ENCODE peak calls at places on chromosomes 5 and 9, in nine cellular contexts. One of them, this sample, is unnamed.

GRCh38 chr9:109916316-109916715 is 136.3 kb downstream of the PALM2AKAP2 start:
- DNase-seq in pancreas: no peak
- DNase-seq in foreskin fibroblast: no peak
- DNase-seq in heart left ventricle: no peak
- DNase-seq in lower lobe of right lung: no peak
- DNase-seq in neuronal stem cell: no peak
- DNase-seq in H7: no peak
- DNase-seq in dorsolateral prefrontal cortex: no peak
- DNase-seq in aorta: no peak
- DNase-seq in this sample: no peak

GRCh38 chr9:33843312-33843950 is 26.5 kb downstream of the UBE2R2 start:
- DNase-seq in pancreas: peak
- DNase-seq in foreskin fibroblast: no peak
- DNase-seq in heart left ventricle: no peak
- DNase-seq in lower lobe of right lung: peak
- DNase-seq in neuronal stem cell: no peak
- DNase-seq in H7: no peak
- DNase-seq in dorsolateral prefrontal cortex: no peak
- DNase-seq in aorta: no peak
- DNase-seq in this sample: no peak

GRCh38 chr5:54895816-54896341 is 89.5 kb downstream of the ESM1 start:
- DNase-seq in pancreas: no peak
- DNase-seq in foreskin fibroblast: peak
- DNase-seq in heart left ventricle: no peak
- DNase-seq in lower lobe of right lung: no peak
- DNase-seq in neuronal stem cell: peak
- DNase-seq in H7: peak
- DNase-seq in dorsolateral prefrontal cortex: peak
- DNase-seq in aorta: no peak
- DNase-seq in this sample: peak

GRCh38 chr9:17342696-17343095 is 207.9 kb downstream of the CNTLN start:
- DNase-seq in pancreas: no peak
- DNase-seq in foreskin fibroblast: no peak
- DNase-seq in heart left ventricle: no peak
- DNase-seq in lower lobe of right lung: no peak
- DNase-seq in neuronal stem cell: peak
- DNase-seq in H7: no peak
- DNase-seq in dorsolateral prefrontal cortex: no peak
- DNase-seq in aorta: no peak
- DNase-seq in this sample: no peak

GRCh38 chr9:801399-802071 is 40.0 kb upstream of the DMRT1 start:
- DNase-seq in pancreas: no peak
- DNase-seq in foreskin fibroblast: peak
- DNase-seq in heart left ventricle: no peak
- DNase-seq in lower lobe of right lung: no peak
- DNase-seq in neuronal stem cell: no peak
- DNase-seq in H7: no peak
- DNase-seq in dorsolateral prefrontal cortex: no peak
- DNase-seq in aorta: no peak
- DNase-seq in this sample: peak

GRCh38 chr5:178284095-178284675 is 51.6 kb upstream of the PHYKPL start:
- DNase-seq in pancreas: no peak
- DNase-seq in foreskin fibroblast: peak
- DNase-seq in heart left ventricle: no peak
- DNase-seq in lower lobe of right lung: no peak
- DNase-seq in neuronal stem cell: no peak
- DNase-seq in H7: peak
- DNase-seq in dorsolateral prefrontal cortex: no peak
- DNase-seq in aorta: no peak
- DNase-seq in this sample: no peak

GRCh38 chr5:45038366-45038987 is 229.7 kb downstream of the MRPS30 start:
- DNase-seq in pancreas: no peak
- DNase-seq in foreskin fibroblast: no peak
- DNase-seq in heart left ventricle: no peak
- DNase-seq in lower lobe of right lung: no peak
- DNase-seq in neuronal stem cell: peak
- DNase-seq in H7: peak
- DNase-seq in dorsolateral prefrontal cortex: no peak
- DNase-seq in aorta: no peak
- DNase-seq in this sample: no peak

GRCh38 chr5:54309237-54309636 is 1.1 kb downstream of the ARL15 start:
- DNase-seq in pancreas: no peak
- DNase-seq in foreskin fibroblast: peak
- DNase-seq in heart left ventricle: no peak
- DNase-seq in lower lobe of right lung: no peak
- DNase-seq in neuronal stem cell: no peak
- DNase-seq in H7: no peak
- DNase-seq in dorsolateral prefrontal cortex: no peak
- DNase-seq in aorta: no peak
- DNase-seq in this sample: no peak

GRCh38 chr5:83474986-83475385 is 3.4 kb downstream of the VCAN start:
- DNase-seq in pancreas: no peak
- DNase-seq in foreskin fibroblast: no peak
- DNase-seq in heart left ventricle: no peak
- DNase-seq in lower lobe of right lung: no peak
- DNase-seq in neuronal stem cell: peak
- DNase-seq in H7: peak
- DNase-seq in dorsolateral prefrontal cortex: no peak
- DNase-seq in aorta: no peak
- DNase-seq in this sample: no peak

GRCh38 chr5:107806271-107806670 is 135.5 kb upstream of the EFNA5 start:
- DNase-seq in pancreas: no peak
- DNase-seq in foreskin fibroblast: no peak
- DNase-seq in heart left ventricle: no peak
- DNase-seq in lower lobe of right lung: no peak
- DNase-seq in neuronal stem cell: no peak
- DNase-seq in H7: no peak
- DNase-seq in dorsolateral prefrontal cortex: no peak
- DNase-seq in aorta: no peak
- DNase-seq in this sample: no peak

GRCh38 chr9:134738869-134739659 is 97.5 kb downstream of the COL5A1 start:
- DNase-seq in pancreas: peak
- DNase-seq in foreskin fibroblast: peak
- DNase-seq in heart left ventricle: peak
- DNase-seq in lower lobe of right lung: peak
- DNase-seq in neuronal stem cell: peak
- DNase-seq in H7: peak
- DNase-seq in dorsolateral prefrontal cortex: peak
- DNase-seq in aorta: peak
- DNase-seq in this sample: peak

GRCh38 chr5:540215-541147 is 16.2 kb upstream of the SLC9A3 start:
- DNase-seq in pancreas: peak
- DNase-seq in foreskin fibroblast: peak
- DNase-seq in heart left ventricle: no peak
- DNase-seq in lower lobe of right lung: peak
- DNase-seq in neuronal stem cell: no peak
- DNase-seq in H7: no peak
- DNase-seq in dorsolateral prefrontal cortex: no peak
- DNase-seq in aorta: peak
- DNase-seq in this sample: no peak

GRCh38 chr9:96150324-96151023 is 151.5 kb downstream of the HSD17B3 start:
- DNase-seq in pancreas: no peak
- DNase-seq in foreskin fibroblast: no peak
- DNase-seq in heart left ventricle: no peak
- DNase-seq in lower lobe of right lung: no peak
- DNase-seq in neuronal stem cell: no peak
- DNase-seq in H7: no peak
- DNase-seq in dorsolateral prefrontal cortex: no peak
- DNase-seq in aorta: peak
- DNase-seq in this sample: no peak

GRCh38 chr5:96065577-96066385 is 104.1 kb upstream of the ELL2 start:
- DNase-seq in pancreas: no peak
- DNase-seq in foreskin fibroblast: no peak
- DNase-seq in heart left ventricle: no peak
- DNase-seq in lower lobe of right lung: no peak
- DNase-seq in neuronal stem cell: peak
- DNase-seq in H7: no peak
- DNase-seq in dorsolateral prefrontal cortex: no peak
- DNase-seq in aorta: no peak
- DNase-seq in this sample: no peak
- H3K4me3 ChIP-seq in pancreas: no peak
- H3K4me3 ChIP-seq in foreskin fibroblast: no peak
- H3K4me3 ChIP-seq in heart left ventricle: no peak
- H3K4me3 ChIP-seq in lower lobe of right lung: no peak
- H3K4me3 ChIP-seq in neuronal stem cell: no peak
- H3K4me3 ChIP-seq in H7: no peak
- H3K4me3 ChIP-seq in dorsolateral prefrontal cortex: no peak
- H3K4me3 ChIP-seq in aorta: no peak
- H3K4me3 ChIP-seq in this sample: no peak

DNA sequence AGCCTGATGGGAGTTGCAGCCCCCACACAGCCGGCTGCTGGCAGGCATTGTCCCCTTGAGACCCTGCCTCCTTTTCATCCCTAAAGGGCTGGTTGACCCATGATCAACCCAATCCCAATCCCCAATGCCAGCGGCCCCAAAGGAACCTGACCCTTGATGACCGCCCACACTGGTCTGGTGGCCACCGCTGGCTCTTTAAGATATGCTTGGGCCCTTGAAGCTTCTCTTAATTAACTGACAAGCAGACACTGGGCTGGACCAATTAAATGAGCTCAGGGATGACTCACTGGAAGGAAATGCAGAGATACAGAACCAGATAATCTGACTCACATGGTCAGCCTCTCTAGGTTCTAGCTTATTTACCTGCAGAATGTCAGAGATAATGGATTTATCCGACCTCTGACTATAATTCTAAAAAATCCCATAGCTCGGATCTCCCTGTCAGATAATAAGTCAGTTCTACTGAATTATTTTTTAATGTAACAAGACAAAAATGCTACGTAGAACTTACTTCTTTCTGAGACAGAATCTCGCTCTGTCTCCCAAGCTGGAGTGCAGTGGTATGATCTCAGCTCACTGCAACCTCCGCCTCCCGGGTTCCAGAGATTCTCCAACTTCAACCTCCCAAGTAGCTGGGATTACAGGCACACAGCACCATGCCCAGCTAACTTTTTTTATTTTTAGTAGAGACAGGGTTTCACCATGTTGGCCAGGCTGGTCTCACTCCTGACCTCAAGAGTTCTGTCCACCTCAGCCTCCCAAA is 11.1 kb upstream of the MLANA start:
- DNase-seq in pancreas: no peak
- DNase-seq in foreskin fibroblast: peak
- DNase-seq in heart left ventricle: no peak
- DNase-seq in lower lobe of right lung: no peak
- DNase-seq in neuronal stem cell: no peak
- DNase-seq in H7: no peak
- DNase-seq in dorsolateral prefrontal cortex: no peak
- DNase-seq in aorta: no peak
- DNase-seq in this sample: no peak
- H3K4me3 ChIP-seq in pancreas: no peak
- H3K4me3 ChIP-seq in foreskin fibroblast: no peak
- H3K4me3 ChIP-seq in heart left ventricle: no peak
- H3K4me3 ChIP-seq in lower lobe of right lung: no peak
- H3K4me3 ChIP-seq in neuronal stem cell: no peak
- H3K4me3 ChIP-seq in H7: no peak
- H3K4me3 ChIP-seq in dorsolateral prefrontal cortex: no peak
- H3K4me3 ChIP-seq in aorta: no peak
- H3K4me3 ChIP-seq in this sample: no peak

GRCh38 chr5:72624641-72625236 is 117.5 kb upstream of the ZNF366 start:
- DNase-seq in pancreas: no peak
- DNase-seq in foreskin fibroblast: peak
- DNase-seq in heart left ventricle: no peak
- DNase-seq in lower lobe of right lung: no peak
- DNase-seq in neuronal stem cell: no peak
- DNase-seq in H7: no peak
- DNase-seq in dorsolateral prefrontal cortex: peak
- DNase-seq in aorta: no peak
- DNase-seq in this sample: peak

GRCh38 chr5:72622152-72622760 is 115.0 kb upstream of the ZNF366 start:
- DNase-seq in pancreas: no peak
- DNase-seq in foreskin fibroblast: no peak
- DNase-seq in heart left ventricle: no peak
- DNase-seq in lower lobe of right lung: no peak
- DNase-seq in neuronal stem cell: no peak
- DNase-seq in H7: no peak
- DNase-seq in dorsolateral prefrontal cortex: no peak
- DNase-seq in aorta: no peak
- DNase-seq in this sample: no peak

GRCh38 chr5:72621576-72621975 is 114.4 kb upstream of the ZNF366 start:
- DNase-seq in pancreas: no peak
- DNase-seq in foreskin fibroblast: no peak
- DNase-seq in heart left ventricle: no peak
- DNase-seq in lower lobe of right lung: no peak
- DNase-seq in neuronal stem cell: no peak
- DNase-seq in H7: no peak
- DNase-seq in dorsolateral prefrontal cortex: no peak
- DNase-seq in aorta: no peak
- DNase-seq in this sample: no peak

GRCh38 chr5:72625369-72625768 is 118.2 kb upstream of the ZNF366 start:
- DNase-seq in pancreas: no peak
- DNase-seq in foreskin fibroblast: no peak
- DNase-seq in heart left ventricle: no peak
- DNase-seq in lower lobe of right lung: no peak
- DNase-seq in neuronal stem cell: no peak
- DNase-seq in H7: no peak
- DNase-seq in dorsolateral prefrontal cortex: no peak
- DNase-seq in aorta: no peak
- DNase-seq in this sample: no peak

DNA sequence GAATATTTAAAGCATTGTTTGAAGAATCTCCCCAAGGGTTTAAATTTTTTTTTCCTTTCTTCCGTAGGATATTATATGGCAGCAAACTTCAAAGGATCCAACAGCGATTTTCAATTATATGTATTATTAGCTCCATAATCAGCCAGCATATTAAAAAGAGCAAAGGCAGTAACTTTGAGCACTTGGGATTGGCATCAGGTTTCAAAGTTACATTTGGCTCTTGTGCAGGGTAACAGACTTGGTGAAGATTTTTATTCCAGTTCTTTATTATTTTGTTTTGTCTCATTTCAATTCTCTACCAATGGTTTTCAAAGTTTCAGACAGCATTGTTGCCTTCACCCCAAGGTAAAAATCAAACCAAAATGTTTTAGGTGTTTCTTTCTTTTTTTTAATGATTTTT is 116.7 kb upstream of the ZNF366 start:
- DNase-seq in pancreas: no peak
- DNase-seq in foreskin fibroblast: peak
- DNase-seq in heart left ventricle: no peak
- DNase-seq in lower lobe of right lung: no peak
- DNase-seq in neuronal stem cell: no peak
- DNase-seq in H7: no peak
- DNase-seq in dorsolateral prefrontal cortex: no peak
- DNase-seq in aorta: no peak
- DNase-seq in this sample: no peak
- H3K4me3 ChIP-seq in pancreas: no peak
- H3K4me3 ChIP-seq in foreskin fibroblast: no peak
- H3K4me3 ChIP-seq in heart left ventricle: no peak
- H3K4me3 ChIP-seq in lower lobe of right lung: no peak
- H3K4me3 ChIP-seq in neuronal stem cell: no peak
- H3K4me3 ChIP-seq in H7: no peak
- H3K4me3 ChIP-seq in dorsolateral prefrontal cortex: no peak
- H3K4me3 ChIP-seq in aorta: no peak
- H3K4me3 ChIP-seq in this sample: no peak

DNA sequence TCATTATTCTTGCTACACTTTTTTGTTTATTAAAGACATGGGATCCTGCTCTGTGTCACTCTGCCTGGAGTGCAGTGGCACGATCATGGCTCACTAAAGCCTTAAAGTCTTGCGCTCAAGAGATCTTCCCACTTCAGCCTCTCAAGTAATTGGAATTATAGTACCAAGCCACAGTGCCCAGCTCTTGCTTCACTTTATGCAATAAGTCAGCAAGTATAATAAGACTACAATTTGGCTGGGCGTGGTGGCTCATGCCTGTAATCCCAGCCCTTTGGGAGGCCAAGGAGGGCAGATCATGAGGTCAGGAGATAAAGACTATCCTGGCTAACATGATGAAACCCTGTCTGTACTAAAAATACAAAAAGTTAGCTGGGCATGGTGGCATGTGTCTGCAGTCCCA is 5.9 kb downstream of the C9orf153 start:
- DNase-seq in pancreas: no peak
- DNase-seq in foreskin fibroblast: no peak
- DNase-seq in heart left ventricle: no peak
- DNase-seq in lower lobe of right lung: no peak
- DNase-seq in neuronal stem cell: no peak
- DNase-seq in H7: no peak
- DNase-seq in dorsolateral prefrontal cortex: no peak
- DNase-seq in aorta: no peak
- DNase-seq in this sample: no peak
- H3K4me3 ChIP-seq in pancreas: no peak
- H3K4me3 ChIP-seq in foreskin fibroblast: no peak
- H3K4me3 ChIP-seq in heart left ventricle: no peak
- H3K4me3 ChIP-seq in lower lobe of right lung: no peak
- H3K4me3 ChIP-seq in neuronal stem cell: no peak
- H3K4me3 ChIP-seq in H7: no peak
- H3K4me3 ChIP-seq in dorsolateral prefrontal cortex: no peak
- H3K4me3 ChIP-seq in aorta: no peak
- H3K4me3 ChIP-seq in this sample: no peak